ENCODE peak calls at places on chromosome 14, in eight cellular contexts. D is body of pancreas; P is left ventricle myocardium inferior; T is psoas muscle; W is PC-3; Y is CD8-positive, alpha-beta T cell; C is lung; O is A549. U is an unnamed sample.

GRCh38 chr14:105192866-105193731 is 12.0 kb upstream of the NUDT14 start:
- DNase-seq in D (no peak), P (no peak), T (no peak), W (no peak), Y (no peak), C (no peak), O (no peak), U (no peak)

GRCh38 chr14:23704890-23705289 is 68.7 kb downstream of the DHRS2 start:
- DNase-seq in D (no peak), P (no peak), T (no peak), W (peak), Y (no peak), C (no peak), O (peak), U (no peak)

GRCh38 chr14:24411468-24412454 is 13.0 kb downstream of the NYNRIN start:
- DNase-seq in D (peak), P (no peak), T (no peak), W (peak), Y (no peak), C (no peak), O (peak), U (no peak)

GRCh38 chr14:74935340-74935640 is 12.2 kb upstream of the RPS6KL1 start:
- DNase-seq in D (no peak), P (peak), T (no peak), W (no peak), Y (no peak), C (no peak), O (no peak), U (no peak)

GRCh38 chr14:62146014-62146413 is 383.8 kb downstream of the SNAPC1 start:
- DNase-seq in D (no peak), P (no peak), T (no peak), W (no peak), Y (no peak), C (no peak), O (no peak), U (no peak)

GRCh38 chr14:91252901-91253794 is 8.6 kb upstream of the GPR68 start:
- DNase-seq in D (no peak), P (peak), T (peak), W (peak), Y (no peak), C (no peak), O (no peak), U (no peak)

GRCh38 chr14:67343601-67344230 is 15.9 kb downstream of the ATP6V1D start:
- DNase-seq in D (no peak), P (no peak), T (no peak), W (peak), Y (no peak), C (no peak), O (no peak), U (peak)

GRCh38 chr14:24339284-24340151 is at the start of gene RIPK3:
- DNase-seq in D (peak), P (peak), T (no peak), W (no peak), Y (peak), C (peak), O (no peak), U (peak)

GRCh38 chr14:69818760-69819191 is 21.7 kb upstream of the SLC10A1 start:
- DNase-seq in D (peak), P (no peak), T (peak), W (peak), Y (peak), C (peak), O (peak), U (peak)

GRCh38 chr14:59055439-59056045 is 132.9 kb upstream of the DAAM1 start:
- DNase-seq in D (peak), P (no peak), T (no peak), W (peak), Y (no peak), C (peak), O (peak), U (peak)

GRCh38 chr14:92848941-92849340 is 54.8 kb downstream of the GOLGA5 start:
- DNase-seq in D (peak), P (no peak), T (no peak), W (no peak), Y (no peak), C (no peak), O (no peak), U (no peak)

GRCh38 chr14:56117765-56118610 is at the start of gene PELI2:
- DNase-seq in D (peak), P (peak), T (peak), W (peak), Y (peak), C (peak), O (peak), U (no peak)

GRCh38 chr14:33163109-33163508 is 224.4 kb downstream of the NPAS3 start:
- DNase-seq in D (no peak), P (no peak), T (no peak), W (no peak), Y (no peak), C (no peak), O (no peak), U (no peak)

GRCh38 chr14:74637184-74637562 is 25.1 kb upstream of the LTBP2 start:
- DNase-seq in D (no peak), P (no peak), T (no peak), W (no peak), Y (no peak), C (no peak), O (no peak), U (no peak)

GRCh38 chr14:99349721-99350495 is 77.9 kb upstream of the BCL11B start:
- DNase-seq in D (no peak), P (no peak), T (no peak), W (no peak), Y (no peak), C (no peak), O (no peak), U (no peak)

GRCh38 chr14:91858536-91859275 is 8.6 kb downstream of the TC2N start:
- DNase-seq in D (peak), P (no peak), T (no peak), W (peak), Y (no peak), C (no peak), O (peak), U (no peak)

GRCh38 chr14:24310666-24311604 is at the start of gene LTB4R:
- DNase-seq in D (peak), P (peak), T (peak), W (no peak), Y (peak), C (peak), O (no peak), U (peak)

GRCh38 chr14:73180385-73180805 is 44.1 kb downstream of the PSEN1 start:
- DNase-seq in D (peak), P (no peak), T (no peak), W (peak), Y (no peak), C (no peak), O (peak), U (peak)

GRCh38 chr14:59629384-59630158 is 53.0 kb upstream of the CCDC175 start:
- DNase-seq in D (no peak), P (no peak), T (no peak), W (no peak), Y (no peak), C (no peak), O (no peak), U (no peak)

GRCh38 chr14:64720190-64720589 is 16.0 kb downstream of the PLEKHG3 start:
- DNase-seq in D (peak), P (no peak), T (no peak), W (peak), Y (no peak), C (no peak), O (peak), U (peak)

GRCh38 chr14:71931492-71932228 is 569 bp upstream of the RGS6 start:
- DNase-seq in D (no peak), P (peak), T (no peak), W (no peak), Y (no peak), C (no peak), O (no peak), U (peak)
- TF ChIP-seq CTCF in D (no peak), P (no peak), T (no peak), W (peak), Y (no peak), C (no peak), O (no peak), U (no peak)

GRCh38 chr14:68624541-68625220 is 168.2 kb downstream of the ZFP36L1 start:
- DNase-seq in D (no peak), P (no peak), T (no peak), W (no peak), Y (no peak), C (peak), O (no peak), U (no peak)

GRCh38 chr14:68627050-68627867 is 165.6 kb downstream of the ZFP36L1 start:
- DNase-seq in D (peak), P (no peak), T (no peak), W (no peak), Y (no peak), C (no peak), O (peak), U (no peak)

GRCh38 chr14:68627868-68628604 is 164.8 kb downstream of the ZFP36L1 start:
- DNase-seq in D (peak), P (peak), T (no peak), W (peak), Y (peak), C (no peak), O (no peak), U (peak)

GRCh38 chr14:68625366-68626090 is 167.3 kb downstream of the ZFP36L1 start:
- DNase-seq in D (no peak), P (no peak), T (no peak), W (no peak), Y (no peak), C (no peak), O (no peak), U (no peak)

GRCh38 chr14:68626386-68626785 is 166.5 kb downstream of the ZFP36L1 start:
- DNase-seq in D (no peak), P (peak), T (peak), W (no peak), Y (no peak), C (no peak), O (no peak), U (no peak)
- H3K27ac ChIP-seq in D (peak), P (peak), T (peak), W (no peak), Y (no peak), C (peak), O (no peak), U (no peak)

GRCh38 chr14:50816419-50817047 is 14.4 kb downstream of the NIN start:
- DNase-seq in D (no peak), P (no peak), T (no peak), W (no peak), Y (no peak), C (no peak), O (no peak), U (no peak)
- TF ChIP-seq CTCF in D (no peak), P (no peak), T (no peak), W (no peak), Y (no peak), C (no peak), O (no peak), U (no peak)

GRCh38 chr14:96055065-96055752 is 16.0 kb downstream of the C14orf132 start:
- DNase-seq in D (no peak), P (no peak), T (no peak), W (no peak), Y (no peak), C (no peak), O (no peak), U (no peak)
- H3K27ac ChIP-seq in D (no peak), P (no peak), T (no peak), W (no peak), Y (no peak), C (no peak), O (no peak), U (no peak)

GRCh38 chr14:50060871-50061663 is 55.3 kb downstream of the VCPKMT start:
- DNase-seq in D (peak), P (peak), T (peak), W (peak), Y (no peak), C (no peak), O (peak), U (peak)
- TF ChIP-seq CTCF in D (no peak), P (peak), T (no peak), W (peak), Y (no peak), C (no peak), O (no peak), U (peak)

DNA sequence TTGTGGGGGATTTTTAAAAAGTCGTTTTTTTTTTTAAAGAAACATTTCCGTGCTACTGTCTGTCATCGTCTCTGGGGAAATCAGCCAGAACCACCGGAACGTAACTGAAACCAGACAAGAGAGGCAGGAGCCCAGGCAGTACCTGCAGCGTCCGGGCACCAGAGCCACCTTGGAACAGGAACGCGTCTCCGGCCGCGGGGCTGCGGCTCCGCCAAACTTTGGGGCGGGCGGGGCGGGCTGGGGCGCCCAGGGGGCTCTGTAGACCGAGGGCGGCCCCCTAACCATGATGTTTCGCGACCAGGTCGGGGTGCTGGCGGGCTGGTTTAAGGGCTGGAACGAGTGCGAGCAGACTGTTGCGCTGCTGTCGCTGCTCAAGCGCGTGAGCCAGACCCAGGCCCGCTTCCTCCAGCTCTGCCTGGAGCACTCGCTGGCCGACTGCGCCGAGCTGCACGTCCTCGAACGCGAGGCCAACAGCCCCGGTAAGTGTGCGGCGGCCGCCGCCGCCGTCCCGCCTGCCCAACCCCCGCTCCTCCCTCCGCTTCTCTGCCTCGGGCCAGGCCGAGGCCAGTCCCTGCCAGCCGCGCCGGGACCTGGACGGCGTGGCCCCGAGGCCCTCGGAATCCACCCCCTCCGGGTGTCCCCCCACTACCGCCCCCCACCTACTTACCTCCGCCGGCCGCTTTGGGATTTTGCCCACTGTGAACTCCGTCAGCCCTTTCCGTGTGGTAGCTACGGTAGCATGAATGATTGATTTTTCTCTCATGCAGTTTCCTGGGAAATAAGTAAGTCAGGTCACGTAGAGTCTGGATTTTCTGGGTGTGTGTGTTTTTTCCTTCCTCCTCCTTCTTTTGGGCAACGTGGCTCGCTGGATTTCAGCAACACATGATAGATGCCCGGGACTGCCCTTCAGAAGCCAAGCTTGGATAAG is 970 bp downstream of the SAMD4A start:
- DNase-seq in D (peak), P (peak), T (peak), W (peak), Y (peak), C (peak), O (peak), U (no peak)
- H3K27ac ChIP-seq in D (peak), P (peak), T (peak), W (peak), Y (no peak), C (peak), O (peak), U (peak)

DNA sequence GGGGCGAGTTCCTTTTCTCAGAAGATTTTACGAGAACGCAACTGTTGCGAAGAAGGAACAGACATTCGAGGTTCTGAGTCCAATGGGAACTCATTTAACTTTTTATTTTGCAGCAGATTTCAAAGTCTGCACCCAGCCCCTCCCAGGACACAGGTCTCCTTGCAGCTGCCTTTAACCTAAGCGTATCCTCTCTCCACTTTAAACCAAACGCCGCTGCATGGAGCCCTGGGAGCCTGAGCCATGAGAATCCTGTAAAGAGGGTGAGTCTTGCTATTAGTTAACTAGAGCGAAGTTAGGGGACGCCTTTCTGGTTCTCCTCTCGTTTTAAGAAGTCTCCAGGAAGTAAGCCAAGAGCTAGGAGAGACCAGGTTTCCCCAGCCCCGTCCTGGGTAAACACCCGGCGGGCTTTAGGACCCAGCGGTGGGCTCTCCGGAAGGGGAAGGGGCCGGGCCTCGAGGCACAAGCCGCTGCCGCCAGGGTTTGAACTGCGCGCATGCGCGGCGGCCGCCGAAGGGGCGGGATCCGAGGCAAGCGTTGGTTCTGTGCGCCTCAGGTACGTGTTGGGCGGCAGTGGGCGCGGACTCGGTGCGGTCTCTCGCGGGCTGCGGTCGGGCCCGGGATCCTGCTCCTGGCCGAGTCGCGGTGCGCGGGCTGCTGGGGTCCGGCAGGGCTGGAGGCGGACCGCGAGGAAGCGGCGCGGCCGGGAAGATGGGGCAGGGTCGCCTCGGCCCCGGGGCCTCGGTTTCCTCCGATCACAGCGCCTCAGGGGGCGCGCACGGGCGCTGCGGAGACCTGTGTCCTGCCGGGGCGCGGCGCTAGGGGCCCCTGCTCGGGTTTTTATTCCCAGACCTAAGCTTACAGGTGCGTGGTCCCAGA is at the start of gene TDP1:
- DNase-seq in D (peak), P (peak), T (peak), W (peak), Y (peak), C (peak), O (peak), U (peak)
- TF ChIP-seq CTCF in D (no peak), P (peak), T (peak), W (no peak), Y (no peak), C (peak), O (no peak), U (peak)

GRCh38 chr14:93947282-93947681 is 20.1 kb downstream of the FAM181A start:
- DNase-seq in D (no peak), P (peak), T (no peak), W (no peak), Y (no peak), C (no peak), O (no peak), U (no peak)

GRCh38 chr14:93946506-93947170 is 19.5 kb downstream of the FAM181A start:
- DNase-seq in D (no peak), P (no peak), T (no peak), W (no peak), Y (no peak), C (no peak), O (no peak), U (peak)

GRCh38 chr14:93945070-93945399 is 17.9 kb downstream of the FAM181A start:
- DNase-seq in D (no peak), P (no peak), T (peak), W (no peak), Y (no peak), C (no peak), O (no peak), U (no peak)

GRCh38 chr14:93944348-93945069 is 17.4 kb downstream of the FAM181A start:
- DNase-seq in D (no peak), P (no peak), T (peak), W (no peak), Y (no peak), C (no peak), O (no peak), U (no peak)

GRCh38 chr14:93946104-93946503 is 19.0 kb downstream of the FAM181A start:
- DNase-seq in D (no peak), P (no peak), T (no peak), W (no peak), Y (no peak), C (no peak), O (no peak), U (no peak)
- H3K27ac ChIP-seq in D (no peak), P (peak), T (peak), W (no peak), Y (no peak), C (peak), O (no peak), U (no peak)

DNA sequence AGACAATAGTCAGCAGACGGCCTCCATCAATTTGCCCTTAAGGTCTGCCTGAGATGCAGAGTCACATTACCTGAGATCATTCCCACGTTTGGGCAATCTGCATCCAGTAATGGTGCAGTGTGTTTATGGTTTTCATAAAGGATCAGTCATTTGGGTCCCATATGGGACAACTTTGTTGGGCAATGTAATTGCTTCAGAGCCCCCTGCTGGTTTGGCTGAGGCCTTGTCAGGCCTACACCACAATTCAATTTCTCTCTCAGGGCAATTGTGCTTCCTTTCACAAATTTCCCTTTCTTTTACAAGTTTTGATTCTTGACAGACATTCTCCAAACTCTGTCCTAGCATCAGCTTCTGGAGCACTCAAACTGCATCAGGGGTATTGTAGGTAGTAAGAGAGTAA is 191.2 kb upstream of the SSTR1 start:
- DNase-seq in D (peak), P (no peak), T (no peak), W (peak), Y (no peak), C (no peak), O (no peak), U (no peak)
- TF ChIP-seq CTCF in D (peak), P (peak), T (no peak), W (peak), Y (no peak), C (no peak), O (no peak), U (peak)

GRCh38 chr14:103879570-103880333 is 32.4 kb upstream of the PPP1R13B start:
- DNase-seq in D (peak), P (peak), T (peak), W (peak), Y (no peak), C (peak), O (peak), U (no peak)
- H3K27ac ChIP-seq in D (peak), P (peak), T (no peak), W (peak), Y (no peak), C (peak), O (peak), U (no peak)